ENCODE peak calls at places on chromosomes 2 and 18, in ten cellular contexts. F is iPS DF 19.7; P is activated CD8-positive, alpha-beta memory T cell treated with anti-CD3 and anti-CD28 coated beads, Interleukin-2, amount 10 ng/mL, durations not matched to agents 7 days and 5 days; N is activated effector memory CD4-positive, alpha-beta T cell treated with Interleukin-2 at 50 U/mL for 16 hours; Z is amniotic stem cell; X is NCI-H524 treated with DMSO at 0.1 percent for 48 hours; U is stimulated activated CD8-positive, alpha-beta memory T cell treated with anti-CD3 and anti-CD28 coated beads, Interleukin-2, amount 100 ng/mL, for 48 hours; B is PC-3; S is hepatocyte; O is NCI-H345. Y is an unnamed sample.

GRCh38 chr2:8121826-8122505 is 559.9 kb upstream of the ID2 start:
- DNase-seq in F (no peak), P (no peak), N (no peak), Z (no peak), X (no peak), U (no peak), B (no peak), S (no peak), O (no peak), Y (no peak)

GRCh38 chr2:162676515-162676914 is 162.1 kb downstream of the KCNH7 start:
- DNase-seq in F (no peak), P (no peak), N (no peak), Z (no peak), X (no peak), U (no peak), B (no peak), S (no peak), O (no peak), Y (no peak)

GRCh38 chr2:216281316-216281715 is 91.0 kb downstream of the MARCHF4 start:
- DNase-seq in F (no peak), P (no peak), N (no peak), Z (no peak), X (no peak), U (no peak), B (no peak), S (no peak), O (no peak), Y (no peak)

GRCh38 chr2:203873921-203874631 is 6.5 kb downstream of the CTLA4 start:
- DNase-seq in F (no peak), P (peak; percentile 54), N (no peak), Z (no peak), X (no peak), U (no peak), B (peak; percentile 76), S (no peak), O (no peak), Y (no peak)

GRCh38 chr18:13376841-13377351 is 158.3 kb downstream of the LDLRAD4 start:
- DNase-seq in F (no peak), P (peak; percentile 65), N (peak; percentile 58), Z (no peak), X (no peak), U (peak; percentile 45), B (no peak), S (no peak), O (no peak), Y (no peak)

GRCh38 chr2:1132328-1132964 is 181.8 kb downstream of the SNTG2 start:
- DNase-seq in F (no peak), P (no peak), N (no peak), Z (no peak), X (peak; percentile 33), U (peak; percentile 17), B (no peak), S (no peak), O (peak; percentile 94), Y (peak; percentile 65)

GRCh38 chr2:181239400-181239799 is 217.8 kb upstream of the ITGA4 start:
- DNase-seq in F (no peak), P (no peak), N (no peak), Z (no peak), X (no peak), U (no peak), B (peak; percentile 43), S (no peak), O (no peak), Y (no peak)

GRCh38 chr18:55396979-55397378 is 191.0 kb downstream of the TCF4 start:
- DNase-seq in F (no peak), P (no peak), N (no peak), Z (no peak), X (no peak), U (no peak), B (no peak), S (no peak), O (no peak), Y (no peak)

GRCh38 chr18:3345885-3346284 is 84.0 kb downstream of the MYL12B start:
- DNase-seq in F (no peak), P (no peak), N (no peak), Z (no peak), X (no peak), U (no peak), B (no peak), S (no peak), O (no peak), Y (no peak)

GRCh38 chr2:135265960-135266490 is 213.9 kb downstream of the RAB3GAP1 start:
- DNase-seq in F (no peak), P (no peak), N (no peak), Z (no peak), X (no peak), U (no peak), B (no peak), S (no peak), O (no peak), Y (no peak)

GRCh38 chr2:121209014-121209610 is 75.9 kb downstream of the TFCP2L1 start:
- DNase-seq in F (no peak), P (no peak), N (no peak), Z (no peak), X (no peak), U (no peak), B (no peak), S (no peak), O (no peak), Y (no peak)